ENCODE peak calls at places on chromosomes 7 and 10, in eight cellular contexts. X, O, D, H, C, S, L and T are unnamed samples.

GRCh38 chr7:21579341-21580072 is 36.7 kb downstream of the DNAH11 start:
- DNase-seq in O (no peak), S (no peak), C (no peak), X (no peak), L (no peak), H (peak; percentile 17), D (no peak), T (no peak)

GRCh38 chr10:51651063-51651462 is 48.3 kb downstream of the CSTF2T start:
- DNase-seq in H (peak; percentile 60), X (no peak), S (no peak), C (no peak), O (no peak), D (peak; percentile 79), L (no peak), T (no peak)

GRCh38 chr7:91962419-91962818 is 21.8 kb downstream of the AKAP9 start:
- DNase-seq in D (no peak), S (no peak), C (no peak), H (no peak), O (no peak), X (no peak), L (no peak), T (no peak)

GRCh38 chr7:101913876-101914275 is 96.5 kb downstream of the CUX1 start:
- DNase-seq in L (no peak), C (no peak), S (no peak), O (no peak), X (no peak), H (no peak), D (no peak), T (no peak)

GRCh38 chr10:96570983-96571964 is 15.5 kb downstream of the TM9SF3 start:
- DNase-seq in O (no peak), S (no peak), C (peak; percentile 70), H (no peak), X (no peak), D (no peak), L (no peak), T (no peak)

GRCh38 chr10:75723319-75723965 is 292.0 kb downstream of the LRMDA start:
- DNase-seq in O (no peak), D (peak; percentile 58), S (no peak), H (no peak), X (no peak), L (no peak), C (no peak), T (no peak)

GRCh38 chr7:95441042-95441823 is 6.4 kb upstream of the PON2 start:
- DNase-seq in H (no peak), X (no peak), O (no peak), S (no peak), D (no peak), L (no peak), C (no peak), T (peak; percentile 70)

GRCh38 chr7:134691820-134692705 is 45.4 kb downstream of the BPGM start:
- DNase-seq in L (no peak), C (no peak), O (no peak), X (no peak), H (peak; percentile 78), D (peak; percentile 23), S (no peak), T (peak; percentile 42)

GRCh38 chr7:81501220-81501619 is 268.6 kb downstream of the HGF start:
- DNase-seq in O (peak; percentile 13), C (no peak), X (peak; percentile 47), L (peak; percentile 1), S (no peak), H (peak; percentile 53), D (peak; percentile 66), T (peak; percentile 23)

GRCh38 chr7:28409716-28410627 is 2.3 kb upstream of the CREB5 start:
- DNase-seq in D (peak; percentile 26), S (peak; percentile 75), L (no peak), X (no peak), H (peak; percentile 82), O (no peak), C (peak; percentile 81), T (peak; percentile 63)

GRCh38 chr7:44374007-44374763 is 48.8 kb upstream of the CAMK2B start:
- DNase-seq in S (no peak), O (no peak), L (no peak), H (no peak), X (no peak), D (no peak), C (no peak), T (no peak)

GRCh38 chr7:20793258-20793657 is 6.6 kb upstream of the SP8 start:
- DNase-seq in H (no peak), X (no peak), D (no peak), S (peak; percentile 94), O (no peak), L (no peak), C (peak; percentile 51), T (no peak)

DNA sequence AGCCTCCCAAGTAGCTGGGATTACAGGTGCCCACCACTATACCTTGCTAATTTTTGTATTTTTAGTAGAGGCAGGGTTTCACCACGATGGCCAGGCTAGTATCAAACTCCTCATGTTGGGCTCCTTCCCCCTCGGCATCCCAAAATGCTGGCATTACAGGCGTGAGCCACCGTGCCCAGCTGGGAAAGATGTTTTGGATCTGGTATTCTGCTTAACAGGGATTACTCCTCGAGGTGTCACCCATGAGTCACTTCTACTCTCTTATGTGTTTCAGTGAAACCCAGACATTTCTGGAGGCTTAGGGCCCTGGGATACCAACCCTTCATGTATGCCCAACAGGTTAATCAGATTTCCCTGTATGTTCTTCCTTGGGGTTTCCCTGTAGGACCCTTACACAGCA is 11.8 kb upstream of the OPN4 start:
- DNase-seq in L (no peak), H (peak; percentile 92), D (peak; percentile 60), X (no peak), O (no peak), S (no peak), C (no peak), T (no peak)
- TF ChIP-seq EZH2phosphoT487 in L (no peak), H (no peak), D (no peak), X (no peak), O (no peak), S (no peak), C (no peak), T (no peak)

GRCh38 chr7:76343931-76344321 is 14.9 kb downstream of the YWHAG start:
- DNase-seq in X (no peak), H (no peak), O (no peak), S (no peak), L (no peak), C (no peak), D (no peak), T (no peak)

GRCh38 chr7:76343294-76343930 is 15.4 kb downstream of the YWHAG start:
- DNase-seq in C (no peak), O (no peak), S (no peak), D (peak; percentile 41), L (no peak), X (no peak), H (peak; percentile 36), T (no peak)

GRCh38 chr7:76347710-76348109 is 11.1 kb downstream of the YWHAG start:
- DNase-seq in S (no peak), H (no peak), O (no peak), L (no peak), D (no peak), X (no peak), C (no peak), T (no peak)

GRCh38 chr7:76346778-76347177 is 12.0 kb downstream of the YWHAG start:
- DNase-seq in C (no peak), H (no peak), D (no peak), O (no peak), L (no peak), S (no peak), X (no peak), T (no peak)

DNA sequence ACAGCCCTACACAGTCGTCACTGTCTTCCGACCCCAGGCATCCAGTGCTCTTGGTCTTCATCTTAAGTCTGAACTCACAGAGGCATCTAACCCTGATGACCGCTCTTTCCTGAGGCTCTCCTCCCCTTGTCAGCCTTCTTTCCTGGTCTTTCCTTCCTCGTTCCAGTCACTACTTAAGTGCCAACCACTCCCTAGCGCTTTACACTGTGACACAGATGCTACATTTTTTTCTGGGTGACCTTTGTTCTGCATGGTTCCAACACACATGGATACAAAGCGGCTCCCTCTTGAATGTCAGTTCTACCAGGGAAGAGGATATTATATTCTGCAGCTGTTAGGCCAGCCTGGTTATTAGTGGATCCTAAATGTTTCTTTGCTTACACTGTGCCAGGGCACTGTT is 12.7 kb downstream of the YWHAG start:
- DNase-seq in L (no peak), C (no peak), S (no peak), D (no peak), O (no peak), X (no peak), H (no peak), T (peak; percentile 70)
- H3K27ac ChIP-seq in L (no peak overlapping the region), C (no peak overlapping the region), S (no peak overlapping the region), D (no peak overlapping the region), O (no peak overlapping the region), X (no peak overlapping the region), H (no peak overlapping the region), T (peak overlapping the region; percentile 91)

GRCh38 chr7:150951181-150951520 is 27.0 kb downstream of the KCNH2 start:
- DNase-seq in H (no peak), L (no peak), X (no peak), S (no peak), O (no peak), D (no peak), C (no peak), T (no peak)
- TF ChIP-seq EZH2phosphoT487 in H (no peak), L (no peak), X (no peak), S (no peak), O (no peak), D (no peak), C (no peak), T (no peak)

DNA sequence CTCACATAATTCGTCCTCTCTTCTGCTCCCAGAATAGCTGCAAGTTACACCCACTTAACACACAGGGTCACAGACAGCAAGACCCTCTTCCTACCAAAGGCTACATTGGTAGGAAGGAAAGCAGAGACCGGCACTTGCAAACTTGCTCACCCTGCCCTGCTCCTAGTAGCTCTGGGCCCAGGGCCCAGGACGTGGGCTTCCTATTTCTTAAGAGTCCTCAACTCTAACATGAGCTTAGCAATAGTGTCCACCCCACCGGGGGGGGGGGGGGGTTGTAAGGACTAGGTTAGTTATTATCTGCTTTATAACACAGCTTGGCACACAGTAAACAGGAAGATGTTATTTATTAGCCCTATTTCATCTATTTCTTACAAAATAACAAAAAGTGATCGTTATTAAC is 106.6 kb downstream of the GRB10 start:
- DNase-seq in D (no peak), S (no peak), O (no peak), C (no peak), X (no peak), H (no peak), L (no peak), T (no peak)
- H3K27ac ChIP-seq in D (no peak overlapping the region), S (no peak overlapping the region), O (no peak overlapping the region), C (peak overlapping the region; percentile 14), X (no peak overlapping the region), H (no peak overlapping the region), L (no peak overlapping the region), T (no peak overlapping the region)

GRCh38 chr10:128539784-128540759 is 413.8 kb upstream of the MKI67 start:
- DNase-seq in H (no peak), D (no peak), O (no peak), X (no peak), C (peak; percentile 35), L (no peak), S (peak; percentile 47), T (peak; percentile 31)
- TF ChIP-seq EZH2phosphoT487 in H (no peak), D (no peak), O (no peak), X (no peak), C (no peak), L (no peak), S (peak; percentile 26), T (no peak)